ENCODE peak calls at places on chromosomes 4 and X, in nine cellular contexts. O is PC-9; D is neuronal stem cell; R is keratinocyte; A is SK-N-SH; Z is esophagus squamous epithelium; P is effector memory CD4-positive, alpha-beta T cell; J is ovary; E is transverse colon. V is an unnamed sample. For H3K36me3, the result is how much of the 10 kb centered on the place peaks cover.

GRCh38 chr4:137125011-137125410 is 407.3 kb downstream of the PCDH18 start:
- DNase-seq in A (no peak), P (no peak), Z (no peak), D (no peak), E (no peak), R (no peak), J (no peak), O (no peak), V (peak)

GRCh38 chrX:75746891-75747639 is 38.0 kb downstream of the MAGEE2 start:
- DNase-seq in P (no peak), A (peak), E (peak), J (peak), R (no peak), Z (no peak), O (no peak), D (no peak), V (peak)

GRCh38 chr4:16294455-16294854 is 68.2 kb upstream of the TAPT1 start:
- DNase-seq in Z (no peak), J (no peak), P (no peak), A (no peak), O (no peak), D (no peak), E (no peak), R (no peak), V (no peak)

GRCh38 chrX:72094894-72095293 is 36.8 kb downstream of the RTL5 start:
- DNase-seq in R (no peak), E (peak), P (peak), A (peak), D (peak), J (peak), O (no peak), Z (no peak), V (no peak)

GRCh38 chr4:174538876-174539250 is 16.6 kb upstream of the HPGD start:
- DNase-seq in A (no peak), D (no peak), R (peak), E (no peak), J (no peak), O (no peak), P (no peak), Z (no peak), V (no peak)

GRCh38 chr4:21512351-21512750 is 436.2 kb downstream of the KCNIP4 start:
- DNase-seq in A (peak), R (no peak), E (no peak), O (no peak), J (no peak), D (peak), Z (no peak), P (no peak), V (no peak)

GRCh38 chrX:101595739-101596419 is 21.9 kb downstream of the ARMCX6 start:
- DNase-seq in A (peak), P (no peak), D (peak), O (peak), R (no peak), J (no peak), E (no peak), Z (no peak), V (no peak)

GRCh38 chr4:154741131-154741530 is 2.7 kb upstream of the LRAT start:
- DNase-seq in D (no peak), O (no peak), R (no peak), J (no peak), E (no peak), P (no peak), Z (no peak), A (no peak), V (no peak)

GRCh38 chrX:14528629-14529287 is 578 bp upstream of the GLRA2 start:
- DNase-seq in A (peak), O (no peak), P (peak), Z (no peak), E (peak), R (peak), D (peak), J (peak), V (peak)

GRCh38 chrX:22171287-22172060 is 101.2 kb upstream of the CBLL2 start:
- DNase-seq in P (no peak), O (peak), D (no peak), E (no peak), Z (no peak), A (no peak), R (no peak), J (no peak), V (no peak)

GRCh38 chr4:15400911-15401671 is 26.7 kb upstream of the C1QTNF7 start:
- DNase-seq in O (peak), D (no peak), J (peak), A (peak), R (no peak), Z (no peak), E (peak), P (no peak), V (peak)

GRCh38 chrX:9785944-9786741 is at the start of gene SHROOM2:
- DNase-seq in E (no peak), J (peak), R (no peak), D (no peak), P (no peak), A (peak), O (no peak), Z (no peak), V (no peak)

GRCh38 chr4:111991797-111992196 is 153.5 kb upstream of the FAM241A start:
- DNase-seq in R (no peak), Z (no peak), P (no peak), J (no peak), A (no peak), E (no peak), O (no peak), D (no peak), V (peak)

GRCh38 chrX:153769865-153770605 is 6.0 kb downstream of the PLXNB3 start:
- DNase-seq in O (no peak), P (no peak), R (no peak), E (peak), A (peak), D (no peak), Z (no peak), J (peak), V (no peak)

GRCh38 chr4:114495471-114495928 is 103.1 kb upstream of the UGT8 start:
- DNase-seq in P (no peak), R (no peak), A (no peak), Z (no peak), J (no peak), O (no peak), E (no peak), D (peak), V (no peak)

GRCh38 chrX:16076834-16077233 is 46.5 kb upstream of the GRPR start:
- DNase-seq in A (no peak), E (no peak), O (no peak), D (no peak), R (peak), P (no peak), J (no peak), Z (no peak), V (no peak)

GRCh38 chrX:20218809-20219505 is 47.8 kb downstream of the RPS6KA3 start:
- DNase-seq in R (no peak), A (no peak), E (no peak), D (no peak), P (no peak), O (no peak), J (no peak), Z (no peak), V (no peak)

GRCh38 chrX:103730746-103731508 is 20.2 kb downstream of the TMEM31 start:
- DNase-seq in P (no peak), D (no peak), O (no peak), E (no peak), R (peak), A (no peak), J (no peak), Z (no peak), V (no peak)

GRCh38 chrX:69076084-69076483 is 89.2 kb downstream of the PJA1 start:
- DNase-seq in P (no peak), R (no peak), Z (no peak), D (no peak), J (no peak), A (no peak), O (no peak), E (no peak), V (no peak)

GRCh38 chrX:11953615-11954014 is 184.7 kb upstream of the FRMPD4 start:
- DNase-seq in J (no peak), R (no peak), P (no peak), A (no peak), E (no peak), D (peak), O (peak), Z (no peak), V (peak)

GRCh38 chr4:19693949-19694597 is 557.6 kb upstream of the SLIT2 start:
- DNase-seq in J (no peak), P (no peak), O (no peak), A (peak), D (no peak), E (no peak), Z (no peak), R (no peak), V (no peak)

GRCh38 chr4:111450867-111451266 is 694.4 kb upstream of the FAM241A start:
- DNase-seq in P (no peak), Z (no peak), D (no peak), J (no peak), R (no peak), A (no peak), E (no peak), O (no peak), V (no peak)

GRCh38 chr4:93770201-93770600 is 58.4 kb upstream of the ATOH1 start:
- DNase-seq in E (no peak), O (no peak), A (no peak), D (no peak), R (no peak), J (no peak), Z (no peak), P (no peak), V (no peak)

GRCh38 chrX:73562986-73563739 is at the start of gene CHIC1:
- DNase-seq in R (peak), A (peak), J (peak), E (peak), D (peak), O (peak), P (peak), Z (no peak), V (peak)

GRCh38 chr4:35772291-35772690 is 472.0 kb downstream of the ARAP2 start:
- DNase-seq in O (no peak), Z (no peak), J (no peak), D (no peak), P (no peak), E (no peak), R (peak), A (no peak), V (no peak)

GRCh38 chr4:178632415-178632814 is 1190.2 kb upstream of the AGA start:
- DNase-seq in Z (no peak), A (peak), E (no peak), R (no peak), O (no peak), P (no peak), D (no peak), J (no peak), V (no peak)

GRCh38 chr4:184477201-184477999 is 3.0 kb upstream of the IRF2 start:
- DNase-seq in J (no peak), E (no peak), D (no peak), Z (no peak), A (no peak), O (no peak), R (no peak), P (no peak), V (no peak)

GRCh38 chr4:5824635-5825034 is 68.3 kb downstream of the CRMP1 start:
- DNase-seq in E (no peak), O (no peak), A (peak), Z (no peak), R (no peak), D (no peak), P (no peak), J (no peak), V (no peak)

GRCh38 chrX:2732076-2732475 is 19.8 kb upstream of the XG start:
- DNase-seq in O (no peak), A (no peak), P (no peak), R (no peak), D (no peak), Z (no peak), E (no peak), J (no peak), V (no peak)
- H3K36me3 ChIP-seq in O (under half), A (under half), P (half or more), R (under half), D (under half), Z (under half), E (under half), J (under half), V (half or more)

DNA sequence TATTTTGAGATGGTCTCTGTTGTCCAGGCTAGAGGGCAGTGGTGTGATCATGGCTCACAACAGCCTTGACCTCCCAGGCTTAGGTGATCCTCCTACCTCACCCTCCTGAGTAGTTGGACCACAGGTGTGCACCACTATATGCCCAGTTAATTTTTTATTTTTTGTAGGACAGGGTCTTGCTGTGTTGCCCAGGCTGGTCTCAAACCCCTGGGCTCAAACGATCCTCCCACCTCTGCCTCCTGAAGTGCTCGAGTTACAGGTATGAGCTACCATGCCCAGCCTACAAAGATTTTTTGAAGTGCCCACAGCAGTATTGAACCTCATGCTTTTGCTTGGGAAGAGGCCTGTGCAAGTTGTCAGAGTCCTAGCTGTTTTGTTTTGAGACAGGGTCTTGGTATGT is 31.1 kb downstream of the NSD2 start:
- DNase-seq in P (no peak), O (no peak), E (no peak), A (no peak), D (no peak), Z (no peak), J (no peak), R (no peak), V (no peak)
- H3K36me3 ChIP-seq in P (under half), O (under half), E (under half), A (under half), D (under half), Z (under half), J (under half), R (under half), V (under half)

DNA sequence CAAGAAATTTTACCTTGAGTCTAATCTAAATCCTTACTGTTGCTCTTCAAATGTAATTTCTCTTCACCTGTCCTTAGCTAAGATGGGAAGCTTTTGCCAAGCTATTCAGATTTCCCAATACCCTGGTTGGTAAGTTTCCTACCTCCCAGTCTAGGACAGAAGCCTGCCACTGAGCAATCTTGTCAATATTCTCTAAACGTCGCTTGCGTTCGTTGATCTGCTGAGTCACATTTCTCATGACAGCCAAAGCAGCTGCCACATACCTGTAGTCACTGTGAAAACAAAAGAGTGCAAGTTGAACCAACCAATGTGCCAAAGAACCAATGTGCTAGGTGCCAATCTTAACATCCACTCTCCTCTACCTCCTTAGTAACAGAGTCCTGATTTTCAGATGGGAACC is 111.1 kb downstream of the ARHGEF9 start:
- DNase-seq in A (no peak), Z (no peak), E (no peak), J (no peak), P (no peak), R (no peak), O (no peak), D (no peak), V (no peak)
- H3K36me3 ChIP-seq in A (under half), Z (under half), E (under half), J (under half), P (under half), R (under half), O (under half), D (under half), V (under half)

DNA sequence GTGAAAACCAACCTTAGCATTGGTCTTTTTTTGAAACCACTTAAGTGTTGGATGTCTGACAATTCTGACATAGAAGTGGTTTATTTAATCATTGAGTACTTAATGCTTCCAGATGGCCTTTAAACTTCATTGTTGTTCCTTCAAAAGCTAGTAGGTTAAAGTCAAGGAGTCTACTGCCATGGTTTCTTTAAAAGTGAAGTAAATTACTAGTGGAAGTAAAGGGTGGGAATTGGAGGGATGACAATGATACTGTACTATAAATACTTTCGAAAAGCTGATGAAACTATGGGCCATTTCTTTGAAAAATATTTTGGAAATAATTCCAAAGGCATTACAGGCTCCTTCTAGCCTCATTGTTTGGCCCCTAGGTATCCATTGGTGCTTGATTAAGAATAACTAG is 51.9 kb downstream of the ATP10D start:
- DNase-seq in O (no peak), R (no peak), E (no peak), Z (no peak), P (no peak), J (no peak), D (no peak), A (no peak), V (no peak)
- H3K36me3 ChIP-seq in O (under half), R (under half), E (under half), Z (under half), P (under half), J (under half), D (under half), A (under half), V (under half)

GRCh38 chrX:102637561-102637960 is 13.7 kb upstream of the GPRASP1 start:
- DNase-seq in O (no peak), P (no peak), A (no peak), D (no peak), E (no peak), Z (no peak), J (no peak), R (no peak), V (no peak)
- H3K36me3 ChIP-seq in O (under half), P (under half), A (under half), D (under half), E (under half), Z (under half), J (under half), R (under half), V (under half)

DNA sequence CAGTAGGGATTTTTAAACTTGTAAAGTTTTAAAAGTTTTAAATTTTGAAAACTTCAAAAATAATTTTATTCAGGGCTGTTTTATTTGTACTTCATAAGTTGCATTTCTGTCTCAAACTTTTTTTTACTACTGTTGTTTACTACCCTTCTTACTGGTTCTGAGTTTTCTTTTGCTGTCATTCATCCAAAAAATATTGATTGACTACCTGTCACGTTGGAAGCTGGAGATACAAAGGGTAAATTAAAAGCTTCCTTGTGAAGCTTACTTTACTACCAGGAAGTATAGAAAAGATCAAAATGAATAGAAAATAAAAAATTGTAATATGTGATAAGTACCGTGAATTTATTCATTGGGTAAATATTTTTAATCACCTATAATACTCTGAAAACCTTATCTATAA is 49.4 kb upstream of the MCUB start:
- DNase-seq in P (no peak), D (no peak), O (no peak), R (no peak), A (no peak), J (no peak), Z (no peak), E (no peak), V (no peak)
- H3K36me3 ChIP-seq in P (under half), D (under half), O (under half), R (under half), A (under half), J (under half), Z (under half), E (under half), V (under half)